ENCODE peak calls at places on chromosomes 4 and X, in eight cellular contexts. One of them, this sample, is unnamed.
A peak's percentile ranks its signal among the peaks of the same experiment; 100 is the strongest.

GRCh38 chr4:76620723-76621463 is 185.9 kb downstream of the SHROOM3 start:
- DNase-seq in mucosa of descending colon: peak; percentile 48
- DNase-seq in sigmoid colon: no peak
- DNase-seq in choroid plexus epithelial cell: no peak
- DNase-seq in kidney: no peak
- DNase-seq in cardiac muscle cell: peak; percentile 68
- DNase-seq in epithelial cell of esophagus: peak; percentile 24
- DNase-seq in prostate gland: no peak
- DNase-seq in this sample: no peak

GRCh38 chr4:2174061-2174460 is 67.9 kb downstream of the HAUS3 start:
- DNase-seq in mucosa of descending colon: no peak
- DNase-seq in sigmoid colon: no peak
- DNase-seq in choroid plexus epithelial cell: no peak
- DNase-seq in kidney: no peak
- DNase-seq in cardiac muscle cell: no peak
- DNase-seq in epithelial cell of esophagus: no peak
- DNase-seq in prostate gland: no peak
- DNase-seq in this sample: no peak

GRCh38 chrX:112368371-112368770 is 285.8 kb upstream of the TRPC5 start:
- DNase-seq in mucosa of descending colon: no peak
- DNase-seq in sigmoid colon: no peak
- DNase-seq in choroid plexus epithelial cell: no peak
- DNase-seq in kidney: no peak
- DNase-seq in cardiac muscle cell: no peak
- DNase-seq in epithelial cell of esophagus: no peak
- DNase-seq in prostate gland: no peak
- DNase-seq in this sample: no peak

GRCh38 chr4:15894393-15894792 is 44.1 kb downstream of the FGFBP1 start:
- DNase-seq in mucosa of descending colon: no peak
- DNase-seq in sigmoid colon: no peak
- DNase-seq in choroid plexus epithelial cell: no peak
- DNase-seq in kidney: no peak
- DNase-seq in cardiac muscle cell: no peak
- DNase-seq in epithelial cell of esophagus: no peak
- DNase-seq in prostate gland: no peak
- DNase-seq in this sample: no peak

GRCh38 chr4:4386296-4386735 is 586 bp upstream of the NSG1 start:
- DNase-seq in mucosa of descending colon: no peak
- DNase-seq in sigmoid colon: peak; percentile 38
- DNase-seq in choroid plexus epithelial cell: no peak
- DNase-seq in kidney: peak; percentile 68
- DNase-seq in cardiac muscle cell: peak; percentile 35
- DNase-seq in epithelial cell of esophagus: peak; percentile 49
- DNase-seq in prostate gland: no peak
- DNase-seq in this sample: peak; percentile 60

GRCh38 chrX:152943826-152944225 is 46.0 kb downstream of the ZNF185 start:
- DNase-seq in mucosa of descending colon: no peak
- DNase-seq in sigmoid colon: peak; percentile 29
- DNase-seq in choroid plexus epithelial cell: no peak
- DNase-seq in kidney: no peak
- DNase-seq in cardiac muscle cell: no peak
- DNase-seq in epithelial cell of esophagus: no peak
- DNase-seq in prostate gland: no peak
- DNase-seq in this sample: no peak

GRCh38 chr4:23766334-23766733 is 123.5 kb downstream of the PPARGC1A start:
- DNase-seq in mucosa of descending colon: no peak
- DNase-seq in sigmoid colon: no peak
- DNase-seq in choroid plexus epithelial cell: no peak
- DNase-seq in kidney: no peak
- DNase-seq in cardiac muscle cell: no peak
- DNase-seq in epithelial cell of esophagus: no peak
- DNase-seq in prostate gland: no peak
- DNase-seq in this sample: no peak

GRCh38 chr4:150297861-150298474 is 219.7 kb downstream of the DCLK2 start:
- DNase-seq in mucosa of descending colon: peak; percentile 79
- DNase-seq in sigmoid colon: peak; percentile 76
- DNase-seq in choroid plexus epithelial cell: peak; percentile 87
- DNase-seq in kidney: no peak
- DNase-seq in cardiac muscle cell: peak; percentile 62
- DNase-seq in epithelial cell of esophagus: peak; percentile 69
- DNase-seq in prostate gland: peak; percentile 25
- DNase-seq in this sample: peak; percentile 36

GRCh38 chrX:17369294-17369693 is 5.7 kb upstream of the NHS start:
- DNase-seq in mucosa of descending colon: no peak
- DNase-seq in sigmoid colon: no peak
- DNase-seq in choroid plexus epithelial cell: no peak
- DNase-seq in kidney: no peak
- DNase-seq in cardiac muscle cell: no peak
- DNase-seq in epithelial cell of esophagus: peak; percentile 15
- DNase-seq in prostate gland: no peak
- DNase-seq in this sample: no peak

GRCh38 chrX:121831601-121832000 is 784.2 kb downstream of the GLUD2 start:
- DNase-seq in mucosa of descending colon: no peak
- DNase-seq in sigmoid colon: no peak
- DNase-seq in choroid plexus epithelial cell: peak; percentile 37
- DNase-seq in kidney: no peak
- DNase-seq in cardiac muscle cell: no peak
- DNase-seq in epithelial cell of esophagus: peak; percentile 19
- DNase-seq in prostate gland: no peak
- DNase-seq in this sample: no peak

GRCh38 chr4:157265281-157265680 is 44.8 kb downstream of the GRIA2 start:
- DNase-seq in mucosa of descending colon: no peak
- DNase-seq in sigmoid colon: no peak
- DNase-seq in choroid plexus epithelial cell: peak; percentile 41
- DNase-seq in kidney: no peak
- DNase-seq in cardiac muscle cell: peak; percentile 40
- DNase-seq in epithelial cell of esophagus: peak; percentile 60
- DNase-seq in prostate gland: no peak
- DNase-seq in this sample: peak; percentile 22

GRCh38 chr4:41507292-41507933 is 30.5 kb upstream of the LIMCH1 start:
- DNase-seq in mucosa of descending colon: no peak
- DNase-seq in sigmoid colon: no peak
- DNase-seq in choroid plexus epithelial cell: no peak
- DNase-seq in kidney: no peak
- DNase-seq in cardiac muscle cell: no peak
- DNase-seq in epithelial cell of esophagus: peak; percentile 24
- DNase-seq in prostate gland: no peak
- DNase-seq in this sample: no peak

GRCh38 chr4:47485047-47485692 is at the start of gene ATP10D:
- DNase-seq in mucosa of descending colon: peak; percentile 97
- DNase-seq in sigmoid colon: peak; percentile 98
- DNase-seq in choroid plexus epithelial cell: peak; percentile 96
- DNase-seq in kidney: peak; percentile 99
- DNase-seq in cardiac muscle cell: peak; percentile 95
- DNase-seq in epithelial cell of esophagus: peak; percentile 95
- DNase-seq in prostate gland: peak; percentile 94
- DNase-seq in this sample: peak; percentile 98

GRCh38 chr4:158850800-158851644 is 82.2 kb downstream of the FNIP2 start:
- DNase-seq in mucosa of descending colon: no peak
- DNase-seq in sigmoid colon: no peak
- DNase-seq in choroid plexus epithelial cell: peak; percentile 67
- DNase-seq in kidney: no peak
- DNase-seq in cardiac muscle cell: peak; percentile 53
- DNase-seq in epithelial cell of esophagus: peak; percentile 49
- DNase-seq in prostate gland: peak; percentile 70
- DNase-seq in this sample: no peak

GRCh38 chr4:180057198-180057821 is 2185.9 kb upstream of the TENM3 start:
- DNase-seq in mucosa of descending colon: no peak
- DNase-seq in sigmoid colon: no peak
- DNase-seq in choroid plexus epithelial cell: no peak
- DNase-seq in kidney: no peak
- DNase-seq in cardiac muscle cell: peak; percentile 27
- DNase-seq in epithelial cell of esophagus: no peak
- DNase-seq in prostate gland: no peak
- DNase-seq in this sample: no peak

GRCh38 chr4:137896221-137896737 is 345.9 kb downstream of the SLC7A11 start:
- DNase-seq in mucosa of descending colon: no peak
- DNase-seq in sigmoid colon: no peak
- DNase-seq in choroid plexus epithelial cell: peak; percentile 31
- DNase-seq in kidney: no peak
- DNase-seq in cardiac muscle cell: no peak
- DNase-seq in epithelial cell of esophagus: no peak
- DNase-seq in prostate gland: no peak
- DNase-seq in this sample: no peak

GRCh38 chr4:76641758-76642157 is 206.7 kb downstream of the SHROOM3 start:
- DNase-seq in mucosa of descending colon: no peak
- DNase-seq in sigmoid colon: no peak
- DNase-seq in choroid plexus epithelial cell: no peak
- DNase-seq in kidney: no peak
- DNase-seq in cardiac muscle cell: no peak
- DNase-seq in epithelial cell of esophagus: no peak
- DNase-seq in prostate gland: no peak
- DNase-seq in this sample: no peak

GRCh38 chrX:23788946-23789345 is 6.0 kb downstream of the SAT1 start:
- DNase-seq in mucosa of descending colon: no peak
- DNase-seq in sigmoid colon: no peak
- DNase-seq in choroid plexus epithelial cell: no peak
- DNase-seq in kidney: no peak
- DNase-seq in cardiac muscle cell: no peak
- DNase-seq in epithelial cell of esophagus: no peak
- DNase-seq in prostate gland: no peak
- DNase-seq in this sample: no peak

GRCh38 chr4:24174622-24175021 is 284.8 kb upstream of the PPARGC1A start:
- DNase-seq in mucosa of descending colon: no peak
- DNase-seq in sigmoid colon: no peak
- DNase-seq in choroid plexus epithelial cell: no peak
- DNase-seq in kidney: no peak
- DNase-seq in cardiac muscle cell: no peak
- DNase-seq in epithelial cell of esophagus: peak; percentile 83
- DNase-seq in prostate gland: no peak
- DNase-seq in this sample: no peak

GRCh38 chrX:1178580-1179057 is 33.8 kb downstream of the CRLF2 start:
- DNase-seq in mucosa of descending colon: no peak
- DNase-seq in sigmoid colon: no peak
- DNase-seq in choroid plexus epithelial cell: peak; percentile 6
- DNase-seq in kidney: no peak
- DNase-seq in cardiac muscle cell: peak; percentile 23
- DNase-seq in epithelial cell of esophagus: peak; percentile 61
- DNase-seq in prostate gland: no peak
- DNase-seq in this sample: no peak

GRCh38 chr4:126269106-126269505 is 954.4 kb downstream of the FAT4 start:
- DNase-seq in mucosa of descending colon: no peak
- DNase-seq in sigmoid colon: no peak
- DNase-seq in choroid plexus epithelial cell: peak; percentile 77
- DNase-seq in kidney: no peak
- DNase-seq in cardiac muscle cell: no peak
- DNase-seq in epithelial cell of esophagus: no peak
- DNase-seq in prostate gland: no peak
- DNase-seq in this sample: no peak

DNA sequence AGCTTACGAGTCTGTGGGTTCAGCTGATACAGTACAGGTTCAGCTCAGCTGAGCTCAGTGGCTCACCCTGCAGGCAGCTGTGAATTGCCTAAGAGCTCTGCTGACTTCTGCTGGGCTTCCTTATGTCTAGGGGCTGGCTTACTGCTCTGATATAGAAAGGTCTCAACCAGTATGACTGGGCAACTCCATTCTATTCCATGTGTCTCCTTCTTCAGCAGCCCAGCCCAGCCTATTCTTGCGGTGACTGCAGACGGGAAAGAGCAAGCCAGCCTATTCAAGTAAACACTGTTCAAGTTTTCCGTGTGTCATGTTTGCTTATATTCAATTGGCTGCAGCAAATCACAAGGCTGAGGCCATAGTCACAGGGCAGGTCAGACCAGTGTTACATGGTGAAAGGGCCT is 615.4 kb upstream of the ZFP42 start:
- DNase-seq in mucosa of descending colon: peak; percentile 65
- DNase-seq in sigmoid colon: no peak
- DNase-seq in choroid plexus epithelial cell: peak; percentile 18
- DNase-seq in kidney: no peak
- DNase-seq in cardiac muscle cell: peak; percentile 22
- DNase-seq in epithelial cell of esophagus: peak; percentile 61
- DNase-seq in prostate gland: no peak
- DNase-seq in this sample: peak; percentile 24
- TF ChIP-seq CTCF in mucosa of descending colon: peak; percentile 9
- TF ChIP-seq CTCF in sigmoid colon: no peak
- TF ChIP-seq CTCF in choroid plexus epithelial cell: peak; percentile 40
- TF ChIP-seq CTCF in kidney: no peak
- TF ChIP-seq CTCF in cardiac muscle cell: peak; percentile 2
- TF ChIP-seq CTCF in epithelial cell of esophagus: peak; percentile 46
- TF ChIP-seq CTCF in prostate gland: no peak
- TF ChIP-seq CTCF in this sample: no peak

GRCh38 chr4:189807031-189807430 is 133.6 kb upstream of the FRG1 start:
- DNase-seq in mucosa of descending colon: no peak
- DNase-seq in sigmoid colon: no peak
- DNase-seq in choroid plexus epithelial cell: no peak
- DNase-seq in kidney: no peak
- DNase-seq in cardiac muscle cell: no peak
- DNase-seq in epithelial cell of esophagus: no peak
- DNase-seq in prostate gland: no peak
- DNase-seq in this sample: no peak
- TF ChIP-seq CTCF in mucosa of descending colon: no peak
- TF ChIP-seq CTCF in sigmoid colon: no peak
- TF ChIP-seq CTCF in choroid plexus epithelial cell: no peak
- TF ChIP-seq CTCF in kidney: no peak
- TF ChIP-seq CTCF in cardiac muscle cell: no peak
- TF ChIP-seq CTCF in epithelial cell of esophagus: no peak
- TF ChIP-seq CTCF in prostate gland: no peak
- TF ChIP-seq CTCF in this sample: no peak

GRCh38 chr4:168748807-168749206 is 252.0 kb downstream of the PALLD start:
- DNase-seq in mucosa of descending colon: no peak
- DNase-seq in sigmoid colon: no peak
- DNase-seq in choroid plexus epithelial cell: no peak
- DNase-seq in kidney: no peak
- DNase-seq in cardiac muscle cell: no peak
- DNase-seq in epithelial cell of esophagus: no peak
- DNase-seq in prostate gland: no peak
- DNase-seq in this sample: no peak
- TF ChIP-seq CTCF in mucosa of descending colon: no peak
- TF ChIP-seq CTCF in sigmoid colon: no peak
- TF ChIP-seq CTCF in choroid plexus epithelial cell: no peak
- TF ChIP-seq CTCF in kidney: no peak
- TF ChIP-seq CTCF in cardiac muscle cell: no peak
- TF ChIP-seq CTCF in epithelial cell of esophagus: no peak
- TF ChIP-seq CTCF in prostate gland: no peak
- TF ChIP-seq CTCF in this sample: no peak

GRCh38 chrX:136186023-136186413 is 38.7 kb downstream of the FHL1 start:
- DNase-seq in mucosa of descending colon: no peak
- DNase-seq in sigmoid colon: no peak
- DNase-seq in choroid plexus epithelial cell: no peak
- DNase-seq in kidney: no peak
- DNase-seq in cardiac muscle cell: no peak
- DNase-seq in epithelial cell of esophagus: no peak
- DNase-seq in prostate gland: no peak
- DNase-seq in this sample: no peak

GRCh38 chrX:136191171-136191570 is 43.8 kb downstream of the FHL1 start:
- DNase-seq in mucosa of descending colon: no peak
- DNase-seq in sigmoid colon: no peak
- DNase-seq in choroid plexus epithelial cell: peak; percentile 57
- DNase-seq in kidney: no peak
- DNase-seq in cardiac muscle cell: no peak
- DNase-seq in epithelial cell of esophagus: no peak
- DNase-seq in prostate gland: no peak
- DNase-seq in this sample: no peak

GRCh38 chrX:136190038-136190437 is 42.7 kb downstream of the FHL1 start:
- DNase-seq in mucosa of descending colon: no peak
- DNase-seq in sigmoid colon: no peak
- DNase-seq in choroid plexus epithelial cell: no peak
- DNase-seq in kidney: no peak
- DNase-seq in cardiac muscle cell: no peak
- DNase-seq in epithelial cell of esophagus: no peak
- DNase-seq in prostate gland: no peak
- DNase-seq in this sample: no peak

GRCh38 chrX:136192135-136192534 is 44.8 kb downstream of the FHL1 start:
- DNase-seq in mucosa of descending colon: no peak
- DNase-seq in sigmoid colon: no peak
- DNase-seq in choroid plexus epithelial cell: no peak
- DNase-seq in kidney: no peak
- DNase-seq in cardiac muscle cell: no peak
- DNase-seq in epithelial cell of esophagus: no peak
- DNase-seq in prostate gland: no peak
- DNase-seq in this sample: no peak

GRCh38 chrX:136189222-136189621 is 41.9 kb downstream of the FHL1 start:
- DNase-seq in mucosa of descending colon: no peak
- DNase-seq in sigmoid colon: no peak
- DNase-seq in choroid plexus epithelial cell: no peak
- DNase-seq in kidney: no peak
- DNase-seq in cardiac muscle cell: no peak
- DNase-seq in epithelial cell of esophagus: no peak
- DNase-seq in prostate gland: no peak
- DNase-seq in this sample: no peak
- TF ChIP-seq CTCF in mucosa of descending colon: no peak
- TF ChIP-seq CTCF in sigmoid colon: no peak
- TF ChIP-seq CTCF in choroid plexus epithelial cell: peak; percentile 12
- TF ChIP-seq CTCF in kidney: no peak
- TF ChIP-seq CTCF in cardiac muscle cell: no peak
- TF ChIP-seq CTCF in epithelial cell of esophagus: no peak
- TF ChIP-seq CTCF in prostate gland: no peak
- TF ChIP-seq CTCF in this sample: no peak

This sample was measured in glutamatergic neuron.